ENCODE peak calls at places on chromosomes 16 and 17, in seven cellular contexts. X is A673, V is HCT116, U is IMR-90, M is right lobe of liver, C is cardiac muscle cell, Y is adipocyte. A is an unnamed sample.

GRCh38 chr16:84058664-84059063 is 16.1 kb upstream of the SLC38A8 start:
- DNase-seq in X (no peak), V (no peak), U (no peak), M (peak; percentile 27), C (peak; percentile 45), Y (no peak), A (no peak)

GRCh38 chr17:28744104-28744801 is 442 bp downstream of the TRAF4 start:
- DNase-seq in X (peak; percentile 48), V (no peak), U (peak; percentile 41), M (peak; percentile 79), C (peak; percentile 69), Y (peak; percentile 64), A (no peak)

GRCh38 chr17:9811086-9811485 is 10.8 kb downstream of the GSG1L2 start:
- DNase-seq in X (no peak), V (no peak), U (no peak), M (no peak), C (no peak), Y (no peak), A (no peak)

GRCh38 chr17:78882546-78883089 is 20.4 kb downstream of the CEP295NL start:
- DNase-seq in X (no peak), V (no peak), U (no peak), M (peak; percentile 65), C (no peak), Y (no peak), A (no peak)

GRCh38 chr17:75574404-75575093 is 13.1 kb upstream of the MYO15B start:
- DNase-seq in X (no peak), V (no peak), U (no peak), M (no peak), C (no peak), Y (no peak), A (no peak)

GRCh38 chr17:9928601-9929341 is 23.7 kb upstream of the RCVRN start:
- DNase-seq in X (peak; percentile 31), V (peak; percentile 66), U (peak; percentile 96), M (peak; percentile 11), C (peak; percentile 86), Y (peak; percentile 87), A (no peak)

GRCh38 chr16:10245002-10245401 is 62.8 kb upstream of the GRIN2A start:
- DNase-seq in X (no peak), V (no peak), U (no peak), M (no peak), C (no peak), Y (no peak), A (no peak)

GRCh38 chr17:75823257-75824041 is 20.8 kb downstream of the UNC13D start:
- DNase-seq in X (no peak), V (no peak), U (no peak), M (no peak), C (no peak), Y (no peak), A (no peak)

GRCh38 chr17:7220593-7221280 is 999 bp downstream of the ACADVL start:
- DNase-seq in X (peak; percentile 76), V (no peak), U (peak; percentile 63), M (peak; percentile 77), C (peak; percentile 71), Y (peak; percentile 68), A (no peak)

GRCh38 chr17:82808921-82809905 is 30.6 kb downstream of the ZNF750 start:
- DNase-seq in X (no peak), V (no peak), U (peak; percentile 16), M (no peak), C (no peak), Y (no peak), A (no peak)

GRCh38 chr16:64864232-64864803 is 257.5 kb downstream of the CDH11 start:
- DNase-seq in X (peak; percentile 70), V (no peak), U (peak; percentile 98), M (no peak), C (peak; percentile 74), Y (peak; percentile 87), A (no peak)

GRCh38 chr17:7914771-7915610 is 1.1 kb downstream of the RNF227 start:
- DNase-seq in X (no peak), V (no peak), U (peak; percentile 72), M (no peak), C (peak; percentile 54), Y (no peak), A (no peak)

GRCh38 chr16:87926246-87927194 is 9.8 kb downstream of the CA5A start:
- DNase-seq in X (no peak), V (no peak), U (no peak), M (no peak), C (no peak), Y (no peak), A (no peak)

GRCh38 chr17:69555056-69555455 is 140.6 kb downstream of the MAP2K6 start:
- DNase-seq in X (no peak), V (no peak), U (no peak), M (no peak), C (no peak), Y (no peak), A (no peak)

GRCh38 chr16:50635505-50636392 is 45.4 kb downstream of the SNX20 start:
- DNase-seq in X (peak; percentile 39), V (peak; percentile 8), U (no peak), M (no peak), C (no peak), Y (no peak), A (peak; percentile 35)

GRCh38 chr17:59330314-59330942 is 1.0 kb upstream of the YPEL2 start:
- DNase-seq in X (no peak), V (no peak), U (no peak), M (peak; percentile 88), C (no peak), Y (peak; percentile 17), A (no peak)

GRCh38 chr17:46765491-46765890 is 53.0 kb downstream of the WNT3 start:
- DNase-seq in X (no peak), V (no peak), U (no peak), M (no peak), C (no peak), Y (no peak), A (no peak)

GRCh38 chr17:1473841-1474240 is 17.8 kb upstream of the CRK start:
- DNase-seq in X (no peak), V (no peak), U (no peak), M (no peak), C (no peak), Y (no peak), A (peak; percentile 62)

GRCh38 chr17:40559016-40559853 is 6.0 kb downstream of the CCR7 start:
- DNase-seq in X (no peak), V (no peak), U (no peak), M (peak; percentile 62), C (peak; percentile 53), Y (no peak), A (no peak)

GRCh38 chr17:45427181-45427835 is 5.4 kb downstream of the ARHGAP27 start:
- DNase-seq in X (no peak), V (no peak), U (no peak), M (peak; percentile 48), C (no peak), Y (no peak), A (no peak)

GRCh38 chr16:14331020-14331419 is 259.9 kb downstream of the MRTFB start:
- DNase-seq in X (no peak), V (no peak), U (no peak), M (no peak), C (no peak), Y (no peak), A (no peak)

GRCh38 chr17:43868236-43868994 is 21.4 kb downstream of the CD300LG start:
- DNase-seq in X (no peak), V (no peak), U (no peak), M (no peak), C (no peak), Y (no peak), A (no peak)

GRCh38 chr17:48246623-48247022 is 139.1 kb downstream of the SNX11 start:
- DNase-seq in X (no peak), V (no peak), U (peak; percentile 34), M (no peak), C (no peak), Y (no peak), A (no peak)

GRCh38 chr17:48244121-48244711 is 136.7 kb downstream of the SNX11 start:
- DNase-seq in X (peak; percentile 96), V (peak; percentile 73), U (peak; percentile 29), M (no peak), C (peak; percentile 46), Y (no peak), A (no peak)

GRCh38 chr17:48247603-48248002 is 140.0 kb downstream of the SNX11 start:
- DNase-seq in X (no peak), V (no peak), U (no peak), M (no peak), C (no peak), Y (no peak), A (no peak)

GRCh38 chr17:48247038-48247437 is 139.5 kb downstream of the SNX11 start:
- DNase-seq in X (no peak), V (no peak), U (no peak), M (no peak), C (no peak), Y (no peak), A (no peak)

GRCh38 chr17:48244814-48245213 is 137.2 kb downstream of the SNX11 start:
- DNase-seq in X (peak; percentile 48), V (no peak), U (no peak), M (no peak), C (no peak), Y (no peak), A (no peak)
- H3K4me1 ChIP-seq in X (peaks cover 63% of the 10 kb centered on the region), V (peaks cover 65% of the 10 kb centered on the region), U (peaks cover 9% of the 10 kb centered on the region), M (no peaks in the 10 kb centered on the region), C (peaks cover 11% of the 10 kb centered on the region), Y (peaks cover 34% of the 10 kb centered on the region), A (peaks cover 9% of the 10 kb centered on the region)

GRCh38 chr17:29906969-29907368 is 23.1 kb downstream of the SSH2 start:
- DNase-seq in X (no peak), V (no peak), U (no peak), M (no peak), C (no peak), Y (no peak), A (no peak)
- H3K9me3 ChIP-seq in X (peaks cover 16% of the 10 kb centered on the region), V (peaks cover 10% of the 10 kb centered on the region), U (peaks cover 6% of the 10 kb centered on the region), M (no peaks in the 10 kb centered on the region), C (no peaks in the 10 kb centered on the region), Y (no peaks in the 10 kb centered on the region), A (no peaks in the 10 kb centered on the region)

DNA sequence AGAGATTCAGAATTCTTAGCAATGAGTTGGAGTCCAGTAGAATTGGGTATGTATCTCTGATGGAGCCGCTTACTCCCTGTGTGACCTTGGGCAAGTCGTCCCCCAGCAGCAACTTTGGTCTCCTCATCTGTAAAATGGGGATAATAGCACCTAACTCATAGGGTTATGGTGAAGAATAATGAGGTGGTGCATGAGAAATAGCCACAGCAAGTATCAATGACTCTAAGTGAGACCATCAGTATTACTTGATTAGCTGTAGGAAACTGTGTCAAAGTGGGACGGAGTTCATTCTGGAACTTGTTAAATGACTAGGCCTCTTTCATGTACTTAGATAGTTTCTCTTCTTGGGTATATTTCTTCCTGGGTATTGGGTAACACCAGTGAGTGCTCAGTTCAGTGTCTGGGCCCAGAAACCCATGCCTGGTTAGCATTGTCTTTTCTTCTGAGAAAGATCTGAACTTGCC is 6.4 kb downstream of the PRKCB start:
- DNase-seq in X (no peak), V (no peak), U (no peak), M (no peak), C (no peak), Y (no peak), A (no peak)
- H3K4me1 ChIP-seq in X (peaks cover 23% of the 10 kb centered on the region), V (no peaks in the 10 kb centered on the region), U (no peaks in the 10 kb centered on the region), M (no peaks in the 10 kb centered on the region), C (no peaks in the 10 kb centered on the region), Y (no peaks in the 10 kb centered on the region), A (peaks cover 27% of the 10 kb centered on the region)

DNA sequence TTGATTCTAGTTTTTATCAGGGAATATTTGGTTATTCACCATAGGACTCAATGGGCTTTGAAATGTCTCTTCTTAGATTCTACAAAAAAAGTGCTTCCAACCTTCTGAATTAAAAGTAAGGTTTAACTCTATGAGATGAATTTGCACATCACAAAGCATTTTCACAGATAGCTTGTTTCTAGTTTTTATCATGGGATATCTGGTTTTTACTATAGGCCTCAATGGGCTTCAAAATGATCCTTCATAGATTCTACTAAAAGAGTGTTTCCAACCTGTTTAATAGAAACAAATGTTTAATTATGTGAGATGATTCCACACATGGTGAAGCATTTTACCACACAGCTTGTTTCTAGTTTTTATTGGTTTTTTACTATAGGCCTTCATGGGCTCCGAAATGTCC is 560.7 kb downstream of the KCNJ18 start:
- DNase-seq in X (no peak), V (no peak), U (no peak), M (no peak), C (no peak), Y (no peak), A (no peak)
- H3K9me3 ChIP-seq in X (peaks cover 79% of the 10 kb centered on the region), V (peaks cover 14% of the 10 kb centered on the region), U (no peaks in the 10 kb centered on the region), M (no peaks in the 10 kb centered on the region), C (no peaks in the 10 kb centered on the region), Y (no peaks in the 10 kb centered on the region), A (no peaks in the 10 kb centered on the region)

A was measured in naive thymus-derived CD4-positive, alpha-beta T cell.